ENCODE peak calls at places on chromosome 20, in ten cellular contexts. One of them, this sample, is unnamed.

GRCh38 chr20:25145131-25145530 is 50.4 kb upstream of the ENTPD6 start:
- DNase-seq in EL: no peak
- DNase-seq in myocyte: peak; percentile 56
- DNase-seq in hepatic stellate cell: no peak
- DNase-seq in WERI-Rb-1: no peak
- DNase-seq in adrenal gland: no peak
- DNase-seq in T47D: no peak
- DNase-seq in stimulated activated naive B cell treated with anti-CD40 and anti-IgM and Interleukin-4, amounts not matched to agents 10 μg/mL and 1 μg/mL and 100 μg/mL, for 72 hours: no peak
- DNase-seq in GM23338: no peak
- DNase-seq in stimulated activated naive CD8-positive, alpha-beta T cell treated with anti-CD3 and anti-CD28 coated beads, Interleukin-15, Interleukin-2, amounts not matched to agents 100 U/mL and 50 U/mL, for 24 hours: no peak
- DNase-seq in this sample: no peak

GRCh38 chr20:45340951-45341350 is 7.3 kb downstream of the SDC4 start:
- DNase-seq in EL: no peak
- DNase-seq in myocyte: no peak
- DNase-seq in hepatic stellate cell: no peak
- DNase-seq in WERI-Rb-1: peak; percentile 66
- DNase-seq in adrenal gland: no peak
- DNase-seq in T47D: no peak
- DNase-seq in stimulated activated naive B cell treated with anti-CD40 and anti-IgM and Interleukin-4, amounts not matched to agents 10 μg/mL and 1 μg/mL and 100 μg/mL, for 72 hours: no peak
- DNase-seq in GM23338: peak; percentile 54
- DNase-seq in stimulated activated naive CD8-positive, alpha-beta T cell treated with anti-CD3 and anti-CD28 coated beads, Interleukin-15, Interleukin-2, amounts not matched to agents 100 U/mL and 50 U/mL, for 24 hours: no peak
- DNase-seq in this sample: no peak

GRCh38 chr20:539848-540247 is 3.7 kb downstream of the CSNK2A1 start:
- DNase-seq in EL: peak; percentile 71
- DNase-seq in myocyte: peak; percentile 27
- DNase-seq in hepatic stellate cell: peak; percentile 69
- DNase-seq in WERI-Rb-1: no peak
- DNase-seq in adrenal gland: peak; percentile 57
- DNase-seq in T47D: no peak
- DNase-seq in stimulated activated naive B cell treated with anti-CD40 and anti-IgM and Interleukin-4, amounts not matched to agents 10 μg/mL and 1 μg/mL and 100 μg/mL, for 72 hours: no peak
- DNase-seq in GM23338: peak; percentile 63
- DNase-seq in stimulated activated naive CD8-positive, alpha-beta T cell treated with anti-CD3 and anti-CD28 coated beads, Interleukin-15, Interleukin-2, amounts not matched to agents 100 U/mL and 50 U/mL, for 24 hours: no peak
- DNase-seq in this sample: no peak

GRCh38 chr20:32252189-32252588 is 25.3 kb upstream of the KIF3B start:
- DNase-seq in EL: no peak
- DNase-seq in myocyte: no peak
- DNase-seq in hepatic stellate cell: no peak
- DNase-seq in WERI-Rb-1: no peak
- DNase-seq in adrenal gland: no peak
- DNase-seq in T47D: no peak
- DNase-seq in stimulated activated naive B cell treated with anti-CD40 and anti-IgM and Interleukin-4, amounts not matched to agents 10 μg/mL and 1 μg/mL and 100 μg/mL, for 72 hours: peak; percentile 78
- DNase-seq in GM23338: no peak
- DNase-seq in stimulated activated naive CD8-positive, alpha-beta T cell treated with anti-CD3 and anti-CD28 coated beads, Interleukin-15, Interleukin-2, amounts not matched to agents 100 U/mL and 50 U/mL, for 24 hours: peak; percentile 92
- DNase-seq in this sample: no peak

GRCh38 chr20:11822116-11822794 is 95.4 kb upstream of the BTBD3 start:
- DNase-seq in EL: no peak
- DNase-seq in myocyte: no peak
- DNase-seq in hepatic stellate cell: no peak
- DNase-seq in WERI-Rb-1: no peak
- DNase-seq in adrenal gland: no peak
- DNase-seq in T47D: no peak
- DNase-seq in stimulated activated naive B cell treated with anti-CD40 and anti-IgM and Interleukin-4, amounts not matched to agents 10 μg/mL and 1 μg/mL and 100 μg/mL, for 72 hours: no peak
- DNase-seq in GM23338: no peak
- DNase-seq in stimulated activated naive CD8-positive, alpha-beta T cell treated with anti-CD3 and anti-CD28 coated beads, Interleukin-15, Interleukin-2, amounts not matched to agents 100 U/mL and 50 U/mL, for 24 hours: no peak
- DNase-seq in this sample: no peak

GRCh38 chr20:10167025-10167424 is 51.6 kb upstream of the SNAP25 start:
- DNase-seq in EL: no peak
- DNase-seq in myocyte: no peak
- DNase-seq in hepatic stellate cell: no peak
- DNase-seq in WERI-Rb-1: no peak
- DNase-seq in adrenal gland: no peak
- DNase-seq in T47D: no peak
- DNase-seq in stimulated activated naive B cell treated with anti-CD40 and anti-IgM and Interleukin-4, amounts not matched to agents 10 μg/mL and 1 μg/mL and 100 μg/mL, for 72 hours: no peak
- DNase-seq in GM23338: no peak
- DNase-seq in stimulated activated naive CD8-positive, alpha-beta T cell treated with anti-CD3 and anti-CD28 coated beads, Interleukin-15, Interleukin-2, amounts not matched to agents 100 U/mL and 50 U/mL, for 24 hours: no peak
- DNase-seq in this sample: no peak

GRCh38 chr20:64159286-64159680 is 5.0 kb upstream of the MYT1 start:
- DNase-seq in EL: no peak
- DNase-seq in myocyte: no peak
- DNase-seq in hepatic stellate cell: no peak
- DNase-seq in WERI-Rb-1: no peak
- DNase-seq in adrenal gland: no peak
- DNase-seq in T47D: no peak
- DNase-seq in stimulated activated naive B cell treated with anti-CD40 and anti-IgM and Interleukin-4, amounts not matched to agents 10 μg/mL and 1 μg/mL and 100 μg/mL, for 72 hours: no peak
- DNase-seq in GM23338: no peak
- DNase-seq in stimulated activated naive CD8-positive, alpha-beta T cell treated with anti-CD3 and anti-CD28 coated beads, Interleukin-15, Interleukin-2, amounts not matched to agents 100 U/mL and 50 U/mL, for 24 hours: no peak
- DNase-seq in this sample: peak; percentile 79

GRCh38 chr20:2814587-2815051 is at the start of gene C20orf141:
- DNase-seq in EL: peak; percentile 100
- DNase-seq in myocyte: peak; percentile 99
- DNase-seq in hepatic stellate cell: peak; percentile 97
- DNase-seq in WERI-Rb-1: peak; percentile 91
- DNase-seq in adrenal gland: peak; percentile 57
- DNase-seq in T47D: no peak
- DNase-seq in stimulated activated naive B cell treated with anti-CD40 and anti-IgM and Interleukin-4, amounts not matched to agents 10 μg/mL and 1 μg/mL and 100 μg/mL, for 72 hours: no peak
- DNase-seq in GM23338: no peak
- DNase-seq in stimulated activated naive CD8-positive, alpha-beta T cell treated with anti-CD3 and anti-CD28 coated beads, Interleukin-15, Interleukin-2, amounts not matched to agents 100 U/mL and 50 U/mL, for 24 hours: no peak
- DNase-seq in this sample: peak; percentile 99

This sample was measured in osteoblast.